ENCODE peak calls at places on chromosomes 16 and 17, in seven cellular contexts. I, Z, Y, X, T, O and Q are unnamed samples.

GRCh38 chr16:47311738-47312505 is 148.9 kb downstream of the ITFG1 start:
- DNase-seq in I (no peak), Z (peak), Y (no peak), X (no peak), T (no peak), O (peak), Q (no peak)

GRCh38 chr17:6712058-6712853 is 913 bp downstream of the SLC13A5 start:
- DNase-seq in I (peak), Z (peak), Y (no peak), X (no peak), T (no peak), O (peak), Q (peak)

GRCh38 chr17:50354776-50355175 is 8.8 kb downstream of the XYLT2 start:
- DNase-seq in I (no peak), Z (no peak), Y (peak), X (peak), T (no peak), O (no peak), Q (no peak)

GRCh38 chr17:82924812-82925211 is 85.0 kb upstream of the ZNF750 start:
- DNase-seq in I (no peak), Z (no peak), Y (no peak), X (no peak), T (no peak), O (peak), Q (no peak)

GRCh38 chr17:76986318-76986717 is 118.1 kb downstream of the MGAT5B start:
- DNase-seq in I (no peak), Z (no peak), Y (no peak), X (no peak), T (no peak), O (no peak), Q (no peak)

GRCh38 chr17:2058521-2059124 is 3.7 kb downstream of the HIC1 start:
- DNase-seq in I (no peak), Z (peak), Y (peak), X (peak), T (peak), O (no peak), Q (peak)

GRCh38 chr17:65783845-65784334 is 222.4 kb upstream of the AXIN2 start:
- DNase-seq in I (no peak), Z (peak), Y (no peak), X (no peak), T (peak), O (peak), Q (peak)

GRCh38 chr16:22373662-22374310 is 633 bp downstream of the CDR2 start:
- DNase-seq in I (peak), Z (peak), Y (peak), X (peak), T (no peak), O (no peak), Q (no peak)

GRCh38 chr17:46922487-46922803 is 515 bp upstream of the GOSR2 start:
- DNase-seq in I (no peak), Z (no peak), Y (no peak), X (no peak), T (no peak), O (no peak), Q (no peak)

GRCh38 chr17:80727409-80727755 is 182.7 kb downstream of the RPTOR start:
- DNase-seq in I (no peak), Z (no peak), Y (no peak), X (no peak), T (no peak), O (no peak), Q (no peak)

GRCh38 chr17:80169107-80169506 is 723 bp upstream of the CARD14 start:
- DNase-seq in I (no peak), Z (no peak), Y (no peak), X (no peak), T (no peak), O (no peak), Q (no peak)

GRCh38 chr16:86761117-86761971 is 183.0 kb downstream of the FOXL1 start:
- DNase-seq in I (peak), Z (peak), Y (no peak), X (peak), T (peak), O (peak), Q (peak)

GRCh38 chr16:678858-679807 is 1.1 kb upstream of the STUB1 start:
- DNase-seq in I (peak), Z (peak), Y (peak), X (peak), T (no peak), O (peak), Q (peak)
- H3K4me3 ChIP-seq in I (peak), Z (peak), Y (peak), X (peak), T (peak), O (peak), Q (peak)

GRCh38 chr17:78137392-78138203 is 7.0 kb downstream of the TMC8 start:
- DNase-seq in I (no peak), Z (no peak), Y (no peak), X (peak), T (no peak), O (no peak), Q (no peak)
- TF ChIP-seq CTCF in I (no peak), Z (peak), Y (peak), X (no peak), T (peak), O (peak), Q (peak)

DNA sequence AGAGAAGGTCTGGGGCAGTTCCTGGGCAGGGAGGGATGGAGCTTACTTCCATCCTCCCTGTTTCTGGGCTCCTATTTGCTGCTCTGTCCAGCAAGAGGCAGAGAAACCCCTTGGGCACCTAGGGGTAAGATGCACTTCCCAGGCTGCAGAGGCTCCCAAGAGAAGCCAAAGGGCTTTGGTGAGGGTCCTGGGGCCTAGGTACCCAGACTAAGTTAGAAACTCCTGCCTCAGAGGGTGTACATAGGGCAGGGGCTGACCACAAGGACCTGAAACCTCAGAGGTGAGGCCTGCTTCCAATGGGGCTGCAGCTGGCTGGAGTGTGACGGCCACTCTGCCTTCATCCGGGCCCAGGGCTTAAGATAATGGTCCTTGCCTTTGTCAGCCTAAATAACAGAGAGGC is 1.6 kb upstream of the ARMC7 start:
- DNase-seq in I (no peak), Z (no peak), Y (no peak), X (no peak), T (no peak), O (no peak), Q (no peak)
- H3K4me3 ChIP-seq in I (no peak), Z (no peak), Y (no peak), X (no peak), T (no peak), O (no peak), Q (no peak)

GRCh38 chr17:59786213-59786535 is 78.7 kb downstream of the VMP1 start:
- DNase-seq in I (no peak), Z (no peak), Y (no peak), X (no peak), T (no peak), O (no peak), Q (no peak)
- TF ChIP-seq CTCF in I (no peak), Z (no peak), Y (no peak), X (no peak), T (no peak), O (no peak), Q (no peak)

GRCh38 chr16:14014284-14014625 is 56.9 kb upstream of the MRTFB start:
- DNase-seq in I (no peak), Z (no peak), Y (no peak), X (no peak), T (no peak), O (peak), Q (no peak)

GRCh38 chr16:14015948-14016347 is 55.2 kb upstream of the MRTFB start:
- DNase-seq in I (peak), Z (peak), Y (no peak), X (no peak), T (peak), O (peak), Q (peak)

GRCh38 chr16:14015461-14015860 is 55.7 kb upstream of the MRTFB start:
- DNase-seq in I (no peak), Z (no peak), Y (no peak), X (no peak), T (no peak), O (no peak), Q (peak)

GRCh38 chr16:14013571-14014283 is 57.4 kb upstream of the MRTFB start:
- DNase-seq in I (peak), Z (peak), Y (no peak), X (peak), T (peak), O (peak), Q (peak)

DNA sequence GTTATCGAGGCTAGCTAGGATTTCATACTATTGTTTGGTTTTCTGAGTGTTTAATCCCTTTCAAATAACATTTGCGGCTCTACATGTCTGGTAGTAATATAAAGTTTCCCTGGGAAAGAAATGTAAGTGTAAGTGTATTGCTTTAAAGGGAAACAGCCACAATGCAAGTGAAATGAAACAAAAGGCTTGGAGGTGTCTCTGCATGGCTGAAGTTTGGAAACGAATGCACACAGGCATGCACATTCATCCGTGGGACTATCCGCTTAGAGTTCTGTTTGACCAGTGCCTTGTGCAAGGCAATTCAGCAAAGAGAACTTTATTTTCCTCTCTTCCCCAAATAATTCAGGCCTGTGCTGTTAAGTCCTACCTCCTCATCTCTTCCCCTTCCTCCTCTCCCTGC is 56.1 kb upstream of the MRTFB start:
- DNase-seq in I (no peak), Z (peak), Y (no peak), X (no peak), T (no peak), O (no peak), Q (peak)
- H3K4me3 ChIP-seq in I (peak), Z (no peak), Y (peak), X (no peak), T (no peak), O (no peak), Q (peak)

GRCh38 chr17:57671546-57672204 is 73.4 kb downstream of the CCDC182 start:
- DNase-seq in I (peak), Z (peak), Y (peak), X (peak), T (peak), O (no peak), Q (peak)
- TF ChIP-seq CTCF in I (peak), Z (peak), Y (peak), X (peak), T (peak), O (peak), Q (peak)